ENCODE peak calls at places on chromosomes 3 and 15, in nine cellular contexts. One of them, this sample, is unnamed. For H3K9me3, the result is how much of the 10 kb centered on the place peaks cover.

GRCh38 chr3:40745381-40746106 is 220.8 kb downstream of the ZNF621 start:
- DNase-seq in CD4-positive, CD25-positive, alpha-beta regulatory T cell: no peak
- DNase-seq in stomach: no peak
- DNase-seq in cardiac muscle cell: no peak
- DNase-seq in adrenal gland: no peak
- DNase-seq in tibial nerve: no peak
- DNase-seq in neural progenitor cell: no peak
- DNase-seq in lung: no peak
- DNase-seq in Karpas-422: no peak
- DNase-seq in this sample: no peak

GRCh38 chr3:132394334-132394733 is 23.0 kb upstream of the DNAJC13 start:
- DNase-seq in lung: no peak
- DNase-seq in neural progenitor cell: no peak
- DNase-seq in adrenal gland: peak
- DNase-seq in cardiac muscle cell: no peak
- DNase-seq in Karpas-422: no peak
- DNase-seq in tibial nerve: no peak
- DNase-seq in CD4-positive, CD25-positive, alpha-beta regulatory T cell: no peak
- DNase-seq in stomach: no peak
- DNase-seq in this sample: no peak

GRCh38 chr3:23830869-23831484 is 25.2 kb downstream of the UBE2E1 start:
- DNase-seq in stomach: no peak
- DNase-seq in adrenal gland: peak
- DNase-seq in neural progenitor cell: no peak
- DNase-seq in lung: no peak
- DNase-seq in CD4-positive, CD25-positive, alpha-beta regulatory T cell: no peak
- DNase-seq in cardiac muscle cell: no peak
- DNase-seq in tibial nerve: no peak
- DNase-seq in Karpas-422: no peak
- DNase-seq in this sample: no peak

GRCh38 chr3:79297242-79297641 is 470.6 kb downstream of the ROBO1 start:
- DNase-seq in Karpas-422: no peak
- DNase-seq in neural progenitor cell: no peak
- DNase-seq in cardiac muscle cell: peak
- DNase-seq in adrenal gland: no peak
- DNase-seq in tibial nerve: no peak
- DNase-seq in lung: no peak
- DNase-seq in CD4-positive, CD25-positive, alpha-beta regulatory T cell: no peak
- DNase-seq in stomach: no peak
- DNase-seq in this sample: no peak

GRCh38 chr3:81744366-81744765 is 17.1 kb downstream of the GBE1 start:
- DNase-seq in CD4-positive, CD25-positive, alpha-beta regulatory T cell: no peak
- DNase-seq in neural progenitor cell: no peak
- DNase-seq in lung: peak
- DNase-seq in adrenal gland: no peak
- DNase-seq in Karpas-422: no peak
- DNase-seq in tibial nerve: no peak
- DNase-seq in cardiac muscle cell: peak
- DNase-seq in stomach: no peak
- DNase-seq in this sample: no peak

GRCh38 chr3:178405456-178405970 is 130.7 kb upstream of the KCNMB2 start:
- DNase-seq in stomach: no peak
- DNase-seq in CD4-positive, CD25-positive, alpha-beta regulatory T cell: no peak
- DNase-seq in Karpas-422: no peak
- DNase-seq in neural progenitor cell: no peak
- DNase-seq in tibial nerve: no peak
- DNase-seq in lung: no peak
- DNase-seq in cardiac muscle cell: no peak
- DNase-seq in adrenal gland: no peak
- DNase-seq in this sample: no peak

GRCh38 chr3:183825380-183826161 is at the start of gene MAP6D1:
- DNase-seq in CD4-positive, CD25-positive, alpha-beta regulatory T cell: peak
- DNase-seq in neural progenitor cell: peak
- DNase-seq in adrenal gland: peak
- DNase-seq in lung: no peak
- DNase-seq in stomach: no peak
- DNase-seq in tibial nerve: no peak
- DNase-seq in Karpas-422: peak
- DNase-seq in cardiac muscle cell: peak
- DNase-seq in this sample: peak

GRCh38 chr3:55282994-55283393 is 204.1 kb downstream of the WNT5A start:
- DNase-seq in tibial nerve: no peak
- DNase-seq in adrenal gland: no peak
- DNase-seq in CD4-positive, CD25-positive, alpha-beta regulatory T cell: no peak
- DNase-seq in neural progenitor cell: peak
- DNase-seq in lung: no peak
- DNase-seq in stomach: no peak
- DNase-seq in Karpas-422: no peak
- DNase-seq in cardiac muscle cell: no peak
- DNase-seq in this sample: no peak

GRCh38 chr15:50192926-50193595 is 11.1 kb downstream of the SLC27A2 start:
- DNase-seq in cardiac muscle cell: no peak
- DNase-seq in lung: no peak
- DNase-seq in stomach: no peak
- DNase-seq in Karpas-422: no peak
- DNase-seq in tibial nerve: no peak
- DNase-seq in CD4-positive, CD25-positive, alpha-beta regulatory T cell: no peak
- DNase-seq in neural progenitor cell: no peak
- DNase-seq in adrenal gland: no peak
- DNase-seq in this sample: no peak

GRCh38 chr15:60821462-60822061 is 342.6 kb upstream of the ICE2 start:
- DNase-seq in CD4-positive, CD25-positive, alpha-beta regulatory T cell: no peak
- DNase-seq in neural progenitor cell: no peak
- DNase-seq in Karpas-422: no peak
- DNase-seq in lung: no peak
- DNase-seq in adrenal gland: no peak
- DNase-seq in cardiac muscle cell: no peak
- DNase-seq in stomach: no peak
- DNase-seq in tibial nerve: no peak
- DNase-seq in this sample: no peak

GRCh38 chr3:116059421-116060096 is 385.7 kb downstream of the LSAMP start:
- DNase-seq in Karpas-422: no peak
- DNase-seq in neural progenitor cell: peak
- DNase-seq in cardiac muscle cell: peak
- DNase-seq in stomach: no peak
- DNase-seq in CD4-positive, CD25-positive, alpha-beta regulatory T cell: no peak
- DNase-seq in tibial nerve: no peak
- DNase-seq in lung: no peak
- DNase-seq in adrenal gland: peak
- DNase-seq in this sample: no peak

GRCh38 chr15:52185151-52185561 is 6.0 kb downstream of the GNB5 start:
- DNase-seq in Karpas-422: no peak
- DNase-seq in adrenal gland: peak
- DNase-seq in lung: no peak
- DNase-seq in neural progenitor cell: no peak
- DNase-seq in tibial nerve: no peak
- DNase-seq in CD4-positive, CD25-positive, alpha-beta regulatory T cell: no peak
- DNase-seq in cardiac muscle cell: peak
- DNase-seq in stomach: peak
- DNase-seq in this sample: no peak

GRCh38 chr3:161508852-161509477 is 12.4 kb downstream of the OTOL1 start:
- DNase-seq in Karpas-422: peak
- DNase-seq in neural progenitor cell: no peak
- DNase-seq in stomach: no peak
- DNase-seq in CD4-positive, CD25-positive, alpha-beta regulatory T cell: no peak
- DNase-seq in adrenal gland: no peak
- DNase-seq in lung: no peak
- DNase-seq in tibial nerve: no peak
- DNase-seq in cardiac muscle cell: peak
- DNase-seq in this sample: no peak

GRCh38 chr3:167084566-167084965 is 295.5 kb downstream of the ZBBX start:
- DNase-seq in Karpas-422: no peak
- DNase-seq in lung: no peak
- DNase-seq in tibial nerve: no peak
- DNase-seq in stomach: no peak
- DNase-seq in neural progenitor cell: peak
- DNase-seq in CD4-positive, CD25-positive, alpha-beta regulatory T cell: no peak
- DNase-seq in cardiac muscle cell: peak
- DNase-seq in adrenal gland: no peak
- DNase-seq in this sample: no peak

GRCh38 chr3:115986555-115987207 is 363.4 kb downstream of the GAP43 start:
- DNase-seq in tibial nerve: no peak
- DNase-seq in stomach: no peak
- DNase-seq in Karpas-422: peak
- DNase-seq in cardiac muscle cell: no peak
- DNase-seq in lung: no peak
- DNase-seq in CD4-positive, CD25-positive, alpha-beta regulatory T cell: no peak
- DNase-seq in neural progenitor cell: peak
- DNase-seq in adrenal gland: no peak
- DNase-seq in this sample: no peak

GRCh38 chr3:40024526-40024925 is 215.1 kb downstream of the MYRIP start:
- DNase-seq in neural progenitor cell: no peak
- DNase-seq in cardiac muscle cell: no peak
- DNase-seq in adrenal gland: no peak
- DNase-seq in stomach: no peak
- DNase-seq in Karpas-422: no peak
- DNase-seq in tibial nerve: no peak
- DNase-seq in lung: no peak
- DNase-seq in CD4-positive, CD25-positive, alpha-beta regulatory T cell: no peak
- DNase-seq in this sample: no peak

GRCh38 chr3:9765865-9766264 is 3.9 kb downstream of the CAMK1 start:
- DNase-seq in Karpas-422: no peak
- DNase-seq in stomach: no peak
- DNase-seq in adrenal gland: no peak
- DNase-seq in CD4-positive, CD25-positive, alpha-beta regulatory T cell: no peak
- DNase-seq in cardiac muscle cell: no peak
- DNase-seq in neural progenitor cell: no peak
- DNase-seq in lung: no peak
- DNase-seq in tibial nerve: no peak
- DNase-seq in this sample: no peak

GRCh38 chr3:53166781-53167291 is 5.8 kb downstream of the PRKCD start:
- DNase-seq in neural progenitor cell: no peak
- DNase-seq in CD4-positive, CD25-positive, alpha-beta regulatory T cell: no peak
- DNase-seq in adrenal gland: peak
- DNase-seq in stomach: peak
- DNase-seq in tibial nerve: peak
- DNase-seq in cardiac muscle cell: no peak
- DNase-seq in Karpas-422: peak
- DNase-seq in lung: peak
- DNase-seq in this sample: no peak

GRCh38 chr3:128001576-128001975 is 50.7 kb upstream of the SEC61A1 start:
- DNase-seq in neural progenitor cell: no peak
- DNase-seq in adrenal gland: no peak
- DNase-seq in cardiac muscle cell: no peak
- DNase-seq in stomach: peak
- DNase-seq in CD4-positive, CD25-positive, alpha-beta regulatory T cell: no peak
- DNase-seq in lung: no peak
- DNase-seq in tibial nerve: no peak
- DNase-seq in Karpas-422: no peak
- DNase-seq in this sample: no peak

DNA sequence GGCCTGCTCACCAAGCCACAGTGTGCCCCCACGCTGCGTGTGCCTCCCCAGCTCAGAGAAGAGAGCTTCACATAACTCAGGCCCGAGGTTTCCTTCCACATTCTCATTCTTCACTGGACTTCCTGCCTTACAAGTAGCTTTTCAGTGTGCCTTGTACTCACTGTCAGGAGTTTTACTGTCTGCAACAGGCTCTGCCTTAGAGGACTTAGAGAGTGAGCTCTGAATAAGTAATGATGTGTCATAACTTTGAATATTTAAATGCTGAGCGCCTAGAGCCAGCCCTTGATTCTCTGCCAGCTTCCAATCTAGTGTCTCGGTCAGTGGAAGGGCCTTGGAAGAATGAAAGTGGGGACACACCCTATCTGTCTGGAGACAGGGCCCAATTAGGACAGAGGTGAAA is 41.8 kb downstream of the ITGB5 start:
- DNase-seq in stomach: peak
- DNase-seq in lung: peak
- DNase-seq in adrenal gland: peak
- DNase-seq in tibial nerve: no peak
- DNase-seq in CD4-positive, CD25-positive, alpha-beta regulatory T cell: no peak
- DNase-seq in neural progenitor cell: no peak
- DNase-seq in cardiac muscle cell: no peak
- DNase-seq in Karpas-422: no peak
- DNase-seq in this sample: no peak
- H3K9me3 ChIP-seq in stomach: under half
- H3K9me3 ChIP-seq in lung: under half
- H3K9me3 ChIP-seq in adrenal gland: under half
- H3K9me3 ChIP-seq in tibial nerve: under half
- H3K9me3 ChIP-seq in CD4-positive, CD25-positive, alpha-beta regulatory T cell: under half
- H3K9me3 ChIP-seq in neural progenitor cell: under half
- H3K9me3 ChIP-seq in cardiac muscle cell: under half
- H3K9me3 ChIP-seq in Karpas-422: under half
- H3K9me3 ChIP-seq in this sample: under half

DNA sequence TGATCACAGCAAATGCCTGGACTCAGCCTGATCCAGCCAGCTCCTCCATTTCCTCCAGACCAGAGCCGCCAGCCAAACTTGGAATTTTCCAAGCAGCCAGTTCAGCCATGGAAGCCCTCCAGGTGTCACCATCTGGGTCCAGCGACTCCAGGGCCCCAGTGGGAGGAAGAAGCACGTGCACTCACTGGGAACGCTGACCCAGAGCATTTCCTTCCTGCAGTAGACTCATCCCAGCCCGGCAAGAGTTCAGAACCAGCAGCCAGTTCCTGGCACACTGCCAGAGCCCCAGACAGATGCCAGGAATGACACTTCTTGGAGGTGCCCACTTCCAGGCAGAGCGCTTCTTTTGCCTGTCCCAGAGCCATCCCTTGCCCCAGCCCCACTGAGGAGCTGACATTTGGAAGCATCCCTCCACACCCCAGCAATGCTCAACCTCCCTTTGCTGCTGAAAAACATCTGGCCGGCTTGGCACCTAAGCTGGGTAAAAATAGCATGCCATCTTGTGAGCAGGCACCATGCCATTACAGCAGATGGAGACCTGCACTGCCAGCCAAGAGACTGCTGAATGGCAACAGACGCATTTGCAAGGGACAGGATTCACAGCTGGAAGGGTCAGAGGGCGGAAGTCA is 460.3 kb upstream of the PROK2 start:
- DNase-seq in tibial nerve: no peak
- DNase-seq in Karpas-422: no peak
- DNase-seq in neural progenitor cell: no peak
- DNase-seq in CD4-positive, CD25-positive, alpha-beta regulatory T cell: no peak
- DNase-seq in cardiac muscle cell: no peak
- DNase-seq in stomach: peak
- DNase-seq in adrenal gland: peak
- DNase-seq in lung: peak
- DNase-seq in this sample: no peak
- H3K27ac ChIP-seq in tibial nerve: no peak
- H3K27ac ChIP-seq in Karpas-422: no peak
- H3K27ac ChIP-seq in neural progenitor cell: no peak
- H3K27ac ChIP-seq in CD4-positive, CD25-positive, alpha-beta regulatory T cell: no peak
- H3K27ac ChIP-seq in cardiac muscle cell: no peak
- H3K27ac ChIP-seq in stomach: peak
- H3K27ac ChIP-seq in adrenal gland: no peak
- H3K27ac ChIP-seq in lung: no peak
- H3K27ac ChIP-seq in this sample: no peak

GRCh38 chr3:8348076-8348475 is 153.5 kb upstream of the LMCD1 start:
- DNase-seq in CD4-positive, CD25-positive, alpha-beta regulatory T cell: no peak
- DNase-seq in stomach: no peak
- DNase-seq in neural progenitor cell: no peak
- DNase-seq in adrenal gland: no peak
- DNase-seq in lung: no peak
- DNase-seq in tibial nerve: no peak
- DNase-seq in cardiac muscle cell: no peak
- DNase-seq in Karpas-422: no peak
- DNase-seq in this sample: no peak
- H3K9me3 ChIP-seq in CD4-positive, CD25-positive, alpha-beta regulatory T cell: under half
- H3K9me3 ChIP-seq in stomach: under half
- H3K9me3 ChIP-seq in neural progenitor cell: under half
- H3K9me3 ChIP-seq in adrenal gland: under half
- H3K9me3 ChIP-seq in lung: under half
- H3K9me3 ChIP-seq in tibial nerve: under half
- H3K9me3 ChIP-seq in cardiac muscle cell: under half
- H3K9me3 ChIP-seq in Karpas-422: under half
- H3K9me3 ChIP-seq in this sample: under half

GRCh38 chr15:68337826-68338225 is 60.3 kb downstream of the FEM1B start:
- DNase-seq in neural progenitor cell: no peak
- DNase-seq in lung: no peak
- DNase-seq in adrenal gland: peak
- DNase-seq in cardiac muscle cell: no peak
- DNase-seq in Karpas-422: no peak
- DNase-seq in stomach: no peak
- DNase-seq in CD4-positive, CD25-positive, alpha-beta regulatory T cell: no peak
- DNase-seq in tibial nerve: no peak
- DNase-seq in this sample: no peak
- H3K27ac ChIP-seq in neural progenitor cell: no peak
- H3K27ac ChIP-seq in lung: no peak
- H3K27ac ChIP-seq in adrenal gland: no peak
- H3K27ac ChIP-seq in cardiac muscle cell: no peak
- H3K27ac ChIP-seq in Karpas-422: no peak
- H3K27ac ChIP-seq in stomach: no peak
- H3K27ac ChIP-seq in CD4-positive, CD25-positive, alpha-beta regulatory T cell: no peak
- H3K27ac ChIP-seq in tibial nerve: no peak
- H3K27ac ChIP-seq in this sample: no peak